ENCODE peak calls at places on chromosomes 13 and 19, in four cellular contexts. V, B, N and J are unnamed samples.

GRCh38 chr13:101691326-101691725 is 238.9 kb downstream of the ITGBL1 start:
- DNase-seq in V (no peak), B (no peak), N (no peak), J (no peak)

GRCh38 chr13:98570929-98571372 is 6.0 kb downstream of the STK24 start:
- DNase-seq in V (no peak), B (peak), N (no peak), J (no peak)

GRCh38 chr13:75255653-75256052 is 226.3 kb downstream of the TBC1D4 start:
- DNase-seq in V (no peak), B (no peak), N (no peak), J (no peak)

GRCh38 chr19:6861683-6862286 is 25.6 kb upstream of the ADGRE1 start:
- DNase-seq in V (peak), B (no peak), N (no peak), J (no peak)

GRCh38 chr19:49985926-49986325 is 25.0 kb upstream of the SIGLEC11 start:
- DNase-seq in V (no peak), B (no peak), N (no peak), J (no peak)

GRCh38 chr19:44939668-44940067 is 2.4 kb upstream of the APOC4 start:
- DNase-seq in V (no peak), B (no peak), N (no peak), J (no peak)

GRCh38 chr13:66748712-66749111 is 481.4 kb downstream of the PCDH9 start:
- DNase-seq in V (no peak), B (peak), N (no peak), J (no peak)

GRCh38 chr19:48419158-48419920 is 25.9 kb downstream of the GRIN2D start:
- DNase-seq in V (peak), B (peak), N (no peak), J (no peak)

GRCh38 chr13:105603283-105603682 is 932.2 kb downstream of the EFNB2 start:
- DNase-seq in V (no peak), B (no peak), N (no peak), J (no peak)

GRCh38 chr19:44644391-44645016 is 794 bp downstream of the PVR start:
- DNase-seq in V (peak), B (peak), N (no peak), J (peak)

GRCh38 chr13:48094404-48094780 is 512 bp downstream of the MED4 start:
- DNase-seq in V (no peak), B (no peak), N (no peak), J (peak)